ENCODE peak calls at places on chromosomes 13 and 19, in seven cellular contexts. One of them, this sample, is unnamed. For H3K4me1, the result is how much of the 10 kb centered on the place peaks cover.

GRCh38 chr19:34667349-34668076 is 9.4 kb downstream of the SCGB2B2 start:
- DNase-seq in heart left ventricle: no peak
- DNase-seq in ovary: no peak
- DNase-seq in RWPE2: no peak
- DNase-seq in tibial artery: no peak
- DNase-seq in Peyer's patch: no peak
- DNase-seq in transverse colon: no peak
- DNase-seq in this sample: peak

GRCh38 chr13:82878536-82878935 is 1003.7 kb downstream of the SLITRK1 start:
- DNase-seq in Peyer's patch: no peak
- DNase-seq in RWPE2: no peak
- DNase-seq in tibial artery: no peak
- DNase-seq in ovary: no peak
- DNase-seq in transverse colon: no peak
- DNase-seq in heart left ventricle: no peak
- DNase-seq in this sample: no peak

GRCh38 chr19:34428549-34429285 is 536 bp downstream of the UBA2 start:
- DNase-seq in transverse colon: peak
- DNase-seq in RWPE2: no peak
- DNase-seq in heart left ventricle: peak
- DNase-seq in tibial artery: peak
- DNase-seq in Peyer's patch: no peak
- DNase-seq in ovary: no peak
- DNase-seq in this sample: peak

GRCh38 chr13:40442826-40443225 is 223.6 kb downstream of the FOXO1 start:
- DNase-seq in RWPE2: no peak
- DNase-seq in Peyer's patch: no peak
- DNase-seq in tibial artery: no peak
- DNase-seq in heart left ventricle: no peak
- DNase-seq in ovary: no peak
- DNase-seq in transverse colon: no peak
- DNase-seq in this sample: no peak

GRCh38 chr19:52889931-52890330 is 7.5 kb downstream of the ZNF320 start:
- DNase-seq in transverse colon: no peak
- DNase-seq in Peyer's patch: no peak
- DNase-seq in heart left ventricle: no peak
- DNase-seq in tibial artery: no peak
- DNase-seq in ovary: no peak
- DNase-seq in RWPE2: no peak
- DNase-seq in this sample: no peak

GRCh38 chr13:52383362-52383761 is 22.6 kb downstream of the THSD1 start:
- DNase-seq in tibial artery: no peak
- DNase-seq in ovary: no peak
- DNase-seq in Peyer's patch: no peak
- DNase-seq in heart left ventricle: no peak
- DNase-seq in transverse colon: no peak
- DNase-seq in RWPE2: no peak
- DNase-seq in this sample: no peak

GRCh38 chr19:7924651-7925170 is 1.2 kb downstream of the CTXN1 start:
- DNase-seq in tibial artery: no peak
- DNase-seq in ovary: peak
- DNase-seq in transverse colon: no peak
- DNase-seq in Peyer's patch: no peak
- DNase-seq in RWPE2: no peak
- DNase-seq in heart left ventricle: no peak
- DNase-seq in this sample: no peak

GRCh38 chr13:109148243-109148642 is 518.8 kb downstream of the MYO16 start:
- DNase-seq in RWPE2: no peak
- DNase-seq in tibial artery: no peak
- DNase-seq in ovary: no peak
- DNase-seq in heart left ventricle: no peak
- DNase-seq in Peyer's patch: no peak
- DNase-seq in transverse colon: no peak
- DNase-seq in this sample: no peak

GRCh38 chr13:30739646-30740642 is 4.6 kb downstream of the ALOX5AP start:
- DNase-seq in RWPE2: no peak
- DNase-seq in tibial artery: no peak
- DNase-seq in ovary: no peak
- DNase-seq in heart left ventricle: no peak
- DNase-seq in Peyer's patch: peak
- DNase-seq in transverse colon: no peak
- DNase-seq in this sample: peak

GRCh38 chr13:76014618-76015315 is 378.6 kb downstream of the LMO7 start:
- DNase-seq in ovary: no peak
- DNase-seq in RWPE2: no peak
- DNase-seq in transverse colon: no peak
- DNase-seq in Peyer's patch: no peak
- DNase-seq in heart left ventricle: no peak
- DNase-seq in tibial artery: no peak
- DNase-seq in this sample: peak

GRCh38 chr13:62551588-62551987 is 1135.9 kb upstream of the PCDH20 start:
- DNase-seq in heart left ventricle: no peak
- DNase-seq in transverse colon: no peak
- DNase-seq in ovary: no peak
- DNase-seq in tibial artery: no peak
- DNase-seq in Peyer's patch: no peak
- DNase-seq in RWPE2: no peak
- DNase-seq in this sample: no peak

GRCh38 chr13:41458939-41459753 is 1.8 kb downstream of the RGCC start:
- DNase-seq in RWPE2: no peak
- DNase-seq in transverse colon: peak
- DNase-seq in heart left ventricle: no peak
- DNase-seq in tibial artery: peak
- DNase-seq in Peyer's patch: peak
- DNase-seq in ovary: no peak
- DNase-seq in this sample: peak

GRCh38 chr13:101640797-101641400 is 188.4 kb downstream of the ITGBL1 start:
- DNase-seq in RWPE2: no peak
- DNase-seq in tibial artery: no peak
- DNase-seq in ovary: no peak
- DNase-seq in heart left ventricle: no peak
- DNase-seq in Peyer's patch: no peak
- DNase-seq in transverse colon: no peak
- DNase-seq in this sample: no peak

GRCh38 chr19:49812997-49813861 is at the start of gene FUZ:
- DNase-seq in ovary: peak
- DNase-seq in Peyer's patch: peak
- DNase-seq in RWPE2: peak
- DNase-seq in transverse colon: peak
- DNase-seq in heart left ventricle: peak
- DNase-seq in tibial artery: peak
- DNase-seq in this sample: peak

GRCh38 chr19:49983645-49984229 is 22.8 kb upstream of the SIGLEC11 start:
- DNase-seq in heart left ventricle: no peak
- DNase-seq in ovary: peak
- DNase-seq in tibial artery: peak
- DNase-seq in transverse colon: peak
- DNase-seq in RWPE2: no peak
- DNase-seq in Peyer's patch: peak
- DNase-seq in this sample: peak

GRCh38 chr19:38840583-38840968 is 9.0 kb upstream of the ECH1 start:
- DNase-seq in transverse colon: no peak
- DNase-seq in Peyer's patch: no peak
- DNase-seq in RWPE2: no peak
- DNase-seq in heart left ventricle: no peak
- DNase-seq in tibial artery: no peak
- DNase-seq in ovary: no peak
- DNase-seq in this sample: no peak

GRCh38 chr13:45292176-45292575 is 48.8 kb downstream of the TPT1 start:
- DNase-seq in Peyer's patch: no peak
- DNase-seq in tibial artery: no peak
- DNase-seq in RWPE2: no peak
- DNase-seq in transverse colon: no peak
- DNase-seq in ovary: no peak
- DNase-seq in heart left ventricle: no peak
- DNase-seq in this sample: no peak

GRCh38 chr13:73198888-73199497 is 140.2 kb downstream of the KLF5 start:
- DNase-seq in ovary: no peak
- DNase-seq in transverse colon: no peak
- DNase-seq in Peyer's patch: no peak
- DNase-seq in heart left ventricle: no peak
- DNase-seq in RWPE2: no peak
- DNase-seq in tibial artery: no peak
- DNase-seq in this sample: peak

GRCh38 chr13:24276310-24276709 is 33.1 kb upstream of the C1QTNF9 start:
- DNase-seq in ovary: no peak
- DNase-seq in transverse colon: no peak
- DNase-seq in Peyer's patch: no peak
- DNase-seq in tibial artery: no peak
- DNase-seq in RWPE2: no peak
- DNase-seq in heart left ventricle: no peak
- DNase-seq in this sample: no peak
- H3K4me3 ChIP-seq in ovary: no peak
- H3K4me3 ChIP-seq in transverse colon: no peak
- H3K4me3 ChIP-seq in Peyer's patch: no peak
- H3K4me3 ChIP-seq in tibial artery: no peak
- H3K4me3 ChIP-seq in RWPE2: no peak
- H3K4me3 ChIP-seq in heart left ventricle: no peak
- H3K4me3 ChIP-seq in this sample: no peak

DNA sequence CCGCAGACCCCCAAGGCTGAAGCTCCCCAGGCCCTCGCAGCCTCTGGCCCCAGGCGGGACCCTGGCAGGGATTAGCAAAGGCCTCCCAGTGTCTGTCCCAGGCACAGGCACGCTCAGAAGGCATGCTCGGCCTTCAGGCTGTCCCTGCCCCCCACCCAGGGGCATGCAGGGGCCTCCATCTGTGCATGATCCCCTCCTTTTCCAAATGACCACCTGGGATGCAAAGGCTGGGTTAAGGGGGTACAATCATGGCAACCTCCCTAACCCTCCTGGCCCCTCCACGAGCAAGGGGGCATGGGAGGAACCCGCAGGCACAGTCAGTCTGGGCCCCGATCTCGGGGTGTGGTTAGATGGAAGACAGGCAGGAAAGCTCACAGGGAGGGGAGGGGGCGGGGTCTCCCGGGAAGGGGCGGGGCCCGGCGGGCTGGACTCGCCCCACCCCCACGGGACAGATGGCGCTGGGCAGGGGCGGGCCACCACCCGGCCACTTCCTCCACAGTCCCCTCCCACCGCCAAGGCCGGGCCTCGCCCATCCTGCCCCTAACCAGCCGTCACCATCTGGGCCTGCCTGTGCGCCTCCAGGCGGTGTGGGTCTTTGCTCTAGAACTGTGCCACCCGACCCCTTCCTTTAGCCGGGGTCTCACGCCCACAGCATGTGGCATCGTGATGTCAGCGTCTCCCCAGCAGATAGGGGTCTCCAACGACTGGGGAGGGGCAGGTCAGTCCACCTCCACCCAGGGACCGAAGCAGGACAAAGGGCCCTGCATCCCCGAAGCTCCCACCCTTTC is 7.0 kb upstream of the REXO1 start:
- DNase-seq in heart left ventricle: peak
- DNase-seq in transverse colon: peak
- DNase-seq in ovary: peak
- DNase-seq in Peyer's patch: peak
- DNase-seq in RWPE2: peak
- DNase-seq in tibial artery: peak
- DNase-seq in this sample: peak
- H3K4me1 ChIP-seq in heart left ventricle: half or more
- H3K4me1 ChIP-seq in transverse colon: half or more
- H3K4me1 ChIP-seq in ovary: under half
- H3K4me1 ChIP-seq in Peyer's patch: half or more
- H3K4me1 ChIP-seq in RWPE2: under half
- H3K4me1 ChIP-seq in tibial artery: under half
- H3K4me1 ChIP-seq in this sample: under half

GRCh38 chr19:36225219-36225892 is 10.4 kb downstream of the ZNF146 start:
- DNase-seq in Peyer's patch: no peak
- DNase-seq in ovary: no peak
- DNase-seq in heart left ventricle: no peak
- DNase-seq in transverse colon: no peak
- DNase-seq in RWPE2: no peak
- DNase-seq in tibial artery: no peak
- DNase-seq in this sample: no peak
- H3K27ac ChIP-seq in Peyer's patch: no peak
- H3K27ac ChIP-seq in ovary: no peak
- H3K27ac ChIP-seq in heart left ventricle: peak
- H3K27ac ChIP-seq in transverse colon: no peak
- H3K27ac ChIP-seq in RWPE2: no peak
- H3K27ac ChIP-seq in tibial artery: no peak
- H3K27ac ChIP-seq in this sample: peak

GRCh38 chr13:112771139-112771876 is 81.5 kb downstream of the ATP11A start:
- DNase-seq in RWPE2: no peak
- DNase-seq in heart left ventricle: no peak
- DNase-seq in transverse colon: no peak
- DNase-seq in Peyer's patch: no peak
- DNase-seq in ovary: no peak
- DNase-seq in tibial artery: no peak
- DNase-seq in this sample: peak

GRCh38 chr13:112770504-112770903 is 80.7 kb downstream of the ATP11A start:
- DNase-seq in ovary: no peak
- DNase-seq in heart left ventricle: no peak
- DNase-seq in transverse colon: no peak
- DNase-seq in tibial artery: no peak
- DNase-seq in Peyer's patch: no peak
- DNase-seq in RWPE2: no peak
- DNase-seq in this sample: no peak

GRCh38 chr13:112772929-112773328 is 83.1 kb downstream of the ATP11A start:
- DNase-seq in Peyer's patch: no peak
- DNase-seq in transverse colon: peak
- DNase-seq in tibial artery: no peak
- DNase-seq in heart left ventricle: no peak
- DNase-seq in RWPE2: no peak
- DNase-seq in ovary: no peak
- DNase-seq in this sample: peak

GRCh38 chr13:112772539-112772909 is 82.7 kb downstream of the ATP11A start:
- DNase-seq in transverse colon: no peak
- DNase-seq in Peyer's patch: no peak
- DNase-seq in RWPE2: no peak
- DNase-seq in heart left ventricle: no peak
- DNase-seq in tibial artery: no peak
- DNase-seq in ovary: no peak
- DNase-seq in this sample: no peak

GRCh38 chr13:112771877-112772538 is 82.2 kb downstream of the ATP11A start:
- DNase-seq in ovary: no peak
- DNase-seq in RWPE2: no peak
- DNase-seq in transverse colon: no peak
- DNase-seq in heart left ventricle: no peak
- DNase-seq in Peyer's patch: no peak
- DNase-seq in tibial artery: no peak
- DNase-seq in this sample: peak
- H3K4me3 ChIP-seq in ovary: no peak
- H3K4me3 ChIP-seq in RWPE2: no peak
- H3K4me3 ChIP-seq in transverse colon: no peak
- H3K4me3 ChIP-seq in heart left ventricle: no peak
- H3K4me3 ChIP-seq in Peyer's patch: no peak
- H3K4me3 ChIP-seq in tibial artery: no peak
- H3K4me3 ChIP-seq in this sample: no peak